ENCODE peak calls at places on chromosomes 3 and 15, in six cellular contexts. One of them, this sample, is unnamed.

GRCh38 chr15:66145242-66146182 is 108.0 kb downstream of the MEGF11 start:
- DNase-seq in upper lobe of right lung: no peak
- DNase-seq in tibial artery: no peak
- DNase-seq in fibroblast of lung: peak; percentile 3
- DNase-seq in DND-41: no peak
- DNase-seq in testis: no peak
- DNase-seq in this sample: no peak

GRCh38 chr15:69126054-69126469 is 34.4 kb upstream of the GLCE start:
- DNase-seq in upper lobe of right lung: no peak
- DNase-seq in testis: no peak
- DNase-seq in DND-41: no peak
- DNase-seq in tibial artery: no peak
- DNase-seq in fibroblast of lung: peak; percentile 45
- DNase-seq in this sample: no peak

GRCh38 chr3:11803977-11804903 is 42.4 kb downstream of the TAMM41 start:
- DNase-seq in fibroblast of lung: peak; percentile 50
- DNase-seq in DND-41: peak; percentile 33
- DNase-seq in upper lobe of right lung: no peak
- DNase-seq in tibial artery: peak; percentile 24
- DNase-seq in testis: peak; percentile 64
- DNase-seq in this sample: no peak

GRCh38 chr3:66228707-66229106 is 7.9 kb downstream of the SLC25A26 start:
- DNase-seq in fibroblast of lung: no peak
- DNase-seq in testis: no peak
- DNase-seq in tibial artery: no peak
- DNase-seq in upper lobe of right lung: no peak
- DNase-seq in DND-41: no peak
- DNase-seq in this sample: no peak

GRCh38 chr3:32821686-32822296 is 4.0 kb downstream of the TRIM71 start:
- DNase-seq in DND-41: no peak
- DNase-seq in upper lobe of right lung: peak; percentile 73
- DNase-seq in tibial artery: no peak
- DNase-seq in testis: peak; percentile 14
- DNase-seq in fibroblast of lung: no peak
- DNase-seq in this sample: no peak

GRCh38 chr15:45630958-45631691 is 3.7 kb upstream of the SQOR start:
- DNase-seq in tibial artery: peak; percentile 53
- DNase-seq in fibroblast of lung: peak; percentile 93
- DNase-seq in DND-41: no peak
- DNase-seq in upper lobe of right lung: no peak
- DNase-seq in testis: no peak
- DNase-seq in this sample: no peak

GRCh38 chr15:94856267-94856854 is 625.0 kb downstream of the MCTP2 start:
- DNase-seq in DND-41: no peak
- DNase-seq in tibial artery: no peak
- DNase-seq in testis: no peak
- DNase-seq in fibroblast of lung: no peak
- DNase-seq in upper lobe of right lung: no peak
- DNase-seq in this sample: no peak

GRCh38 chr15:98124576-98124975 is 164.1 kb downstream of the ARRDC4 start:
- DNase-seq in DND-41: no peak
- DNase-seq in fibroblast of lung: peak; percentile 2
- DNase-seq in upper lobe of right lung: no peak
- DNase-seq in tibial artery: no peak
- DNase-seq in testis: no peak
- DNase-seq in this sample: no peak

GRCh38 chr3:194906229-194906629 is 220.5 kb downstream of the FAM43A start:
- DNase-seq in DND-41: no peak
- DNase-seq in testis: no peak
- DNase-seq in upper lobe of right lung: no peak
- DNase-seq in tibial artery: no peak
- DNase-seq in fibroblast of lung: peak; percentile 67
- DNase-seq in this sample: no peak

GRCh38 chr3:168989396-168989795 is 674.1 kb downstream of the MECOM start:
- DNase-seq in fibroblast of lung: peak; percentile 40
- DNase-seq in testis: no peak
- DNase-seq in DND-41: no peak
- DNase-seq in tibial artery: no peak
- DNase-seq in upper lobe of right lung: no peak
- DNase-seq in this sample: no peak

GRCh38 chr3:123096701-123097100 is 29.9 kb downstream of the PDIA5 start:
- DNase-seq in upper lobe of right lung: no peak
- DNase-seq in fibroblast of lung: peak; percentile 51
- DNase-seq in DND-41: no peak
- DNase-seq in testis: peak; percentile 57
- DNase-seq in tibial artery: no peak
- DNase-seq in this sample: no peak

GRCh38 chr3:173690542-173690941 is 293.0 kb downstream of the NLGN1 start:
- DNase-seq in upper lobe of right lung: no peak
- DNase-seq in testis: no peak
- DNase-seq in tibial artery: no peak
- DNase-seq in fibroblast of lung: peak; percentile 77
- DNase-seq in DND-41: no peak
- DNase-seq in this sample: no peak

GRCh38 chr3:37910666-37911400 is 49.2 kb downstream of the CTDSPL start:
- DNase-seq in upper lobe of right lung: no peak
- DNase-seq in fibroblast of lung: no peak
- DNase-seq in testis: no peak
- DNase-seq in DND-41: no peak
- DNase-seq in tibial artery: no peak
- DNase-seq in this sample: no peak

GRCh38 chr3:46690798-46691197 is 2.7 kb downstream of the ALS2CL start:
- DNase-seq in fibroblast of lung: no peak
- DNase-seq in testis: no peak
- DNase-seq in tibial artery: no peak
- DNase-seq in upper lobe of right lung: peak; percentile 83
- DNase-seq in DND-41: no peak
- DNase-seq in this sample: no peak

GRCh38 chr15:35306361-35306981 is 221.4 kb upstream of the NANOGP8 start:
- DNase-seq in upper lobe of right lung: no peak
- DNase-seq in testis: no peak
- DNase-seq in tibial artery: no peak
- DNase-seq in fibroblast of lung: peak; percentile 91
- DNase-seq in DND-41: no peak
- DNase-seq in this sample: no peak

GRCh38 chr3:178538065-178538464 is 1.8 kb downstream of the KCNMB2 start:
- DNase-seq in DND-41: no peak
- DNase-seq in upper lobe of right lung: no peak
- DNase-seq in tibial artery: no peak
- DNase-seq in testis: no peak
- DNase-seq in fibroblast of lung: no peak
- DNase-seq in this sample: no peak

GRCh38 chr3:82940124-82940523 is 1178.7 kb upstream of the GBE1 start:
- DNase-seq in DND-41: no peak
- DNase-seq in upper lobe of right lung: peak; percentile 46
- DNase-seq in tibial artery: no peak
- DNase-seq in fibroblast of lung: no peak
- DNase-seq in testis: no peak
- DNase-seq in this sample: no peak

GRCh38 chr3:152718810-152719209 is 116.1 kb upstream of the P2RY1 start:
- DNase-seq in fibroblast of lung: no peak
- DNase-seq in DND-41: no peak
- DNase-seq in testis: no peak
- DNase-seq in upper lobe of right lung: no peak
- DNase-seq in tibial artery: no peak
- DNase-seq in this sample: no peak

GRCh38 chr3:122973893-122974615 is 53.5 kb downstream of the SEMA5B start:
- DNase-seq in tibial artery: no peak
- DNase-seq in upper lobe of right lung: no peak
- DNase-seq in fibroblast of lung: peak; percentile 22
- DNase-seq in testis: no peak
- DNase-seq in DND-41: no peak
- DNase-seq in this sample: no peak

GRCh38 chr15:63365004-63365555 is 16.6 kb downstream of the CA12 start:
- DNase-seq in tibial artery: no peak
- DNase-seq in fibroblast of lung: no peak
- DNase-seq in testis: no peak
- DNase-seq in upper lobe of right lung: no peak
- DNase-seq in DND-41: no peak
- DNase-seq in this sample: no peak

GRCh38 chr3:72618739-72619138 is 229.5 kb downstream of the SHQ1 start:
- DNase-seq in testis: no peak
- DNase-seq in upper lobe of right lung: no peak
- DNase-seq in fibroblast of lung: no peak
- DNase-seq in DND-41: no peak
- DNase-seq in tibial artery: no peak
- DNase-seq in this sample: no peak

GRCh38 chr3:128385080-128385832 is 81.4 kb downstream of the DNAJB8 start:
- DNase-seq in fibroblast of lung: peak; percentile 60
- DNase-seq in tibial artery: peak; percentile 72
- DNase-seq in DND-41: no peak
- DNase-seq in upper lobe of right lung: peak; percentile 77
- DNase-seq in testis: peak; percentile 68
- DNase-seq in this sample: peak; percentile 43

GRCh38 chr3:1196997-1197396 is 104.2 kb downstream of the CNTN6 start:
- DNase-seq in testis: no peak
- DNase-seq in DND-41: no peak
- DNase-seq in upper lobe of right lung: no peak
- DNase-seq in tibial artery: no peak
- DNase-seq in fibroblast of lung: no peak
- DNase-seq in this sample: no peak

GRCh38 chr3:23835087-23835486 is 29.3 kb downstream of the UBE2E1 start:
- DNase-seq in testis: no peak
- DNase-seq in tibial artery: no peak
- DNase-seq in DND-41: no peak
- DNase-seq in upper lobe of right lung: no peak
- DNase-seq in fibroblast of lung: no peak
- DNase-seq in this sample: no peak

DNA sequence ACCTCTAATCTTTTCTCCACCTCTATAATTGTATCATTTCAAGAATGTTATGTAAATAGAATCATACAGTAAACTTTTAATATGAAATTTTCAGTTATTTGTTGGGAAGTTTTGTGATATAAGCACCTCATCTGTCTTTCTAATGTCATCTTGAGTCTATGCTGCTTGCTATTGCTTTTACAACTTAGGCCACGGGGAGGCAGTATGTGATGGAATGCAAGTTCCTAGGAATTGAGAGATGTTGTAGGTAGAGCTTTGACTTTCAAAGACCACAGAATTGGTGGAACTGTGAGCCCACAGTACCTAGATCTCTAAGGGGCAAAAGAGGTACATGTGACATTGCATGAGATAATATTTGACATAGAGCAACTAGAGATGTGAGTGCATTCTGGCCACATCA is 328.3 kb downstream of the MFSD1 start:
- DNase-seq in tibial artery: no peak
- DNase-seq in testis: peak; percentile 46
- DNase-seq in upper lobe of right lung: no peak
- DNase-seq in fibroblast of lung: peak; percentile 5
- DNase-seq in DND-41: peak; percentile 40
- DNase-seq in this sample: no peak
- TF ChIP-seq CTCF in tibial artery: no peak
- TF ChIP-seq CTCF in testis: no peak
- TF ChIP-seq CTCF in upper lobe of right lung: peak; percentile 26
- TF ChIP-seq CTCF in fibroblast of lung: peak; percentile 13
- TF ChIP-seq CTCF in DND-41: peak; percentile 53
- TF ChIP-seq CTCF in this sample: no peak

GRCh38 chr3:189744235-189744634 is 113.0 kb downstream of the TP63 start:
- DNase-seq in DND-41: no peak
- DNase-seq in upper lobe of right lung: no peak
- DNase-seq in fibroblast of lung: no peak
- DNase-seq in tibial artery: no peak
- DNase-seq in testis: no peak
- DNase-seq in this sample: no peak

GRCh38 chr3:189748046-189748445 is 116.9 kb downstream of the TP63 start:
- DNase-seq in upper lobe of right lung: no peak
- DNase-seq in fibroblast of lung: no peak
- DNase-seq in testis: no peak
- DNase-seq in DND-41: no peak
- DNase-seq in tibial artery: no peak
- DNase-seq in this sample: no peak

GRCh38 chr3:189745622-189746021 is 114.4 kb downstream of the TP63 start:
- DNase-seq in fibroblast of lung: no peak
- DNase-seq in upper lobe of right lung: no peak
- DNase-seq in testis: no peak
- DNase-seq in DND-41: no peak
- DNase-seq in tibial artery: no peak
- DNase-seq in this sample: no peak
- H3K9me3 ChIP-seq in fibroblast of lung: no peaks in the 10 kb centered on the region
- H3K9me3 ChIP-seq in upper lobe of right lung: no peaks in the 10 kb centered on the region
- H3K9me3 ChIP-seq in testis: no peaks in the 10 kb centered on the region
- H3K9me3 ChIP-seq in DND-41: peaks cover 6% of the 10 kb centered on the region
- H3K9me3 ChIP-seq in tibial artery: peaks cover 6% of the 10 kb centered on the region
- H3K9me3 ChIP-seq in this sample: peaks cover 5% of the 10 kb centered on the region

GRCh38 chr15:89494941-89495637 is 1.3 kb downstream of the RHCG start:
- DNase-seq in upper lobe of right lung: no peak
- DNase-seq in testis: peak; percentile 54
- DNase-seq in tibial artery: no peak
- DNase-seq in fibroblast of lung: no peak
- DNase-seq in DND-41: no peak
- DNase-seq in this sample: no peak

GRCh38 chr15:89494006-89494405 is 2.4 kb downstream of the RHCG start:
- DNase-seq in fibroblast of lung: no peak
- DNase-seq in testis: no peak
- DNase-seq in upper lobe of right lung: peak; percentile 29
- DNase-seq in DND-41: no peak
- DNase-seq in tibial artery: no peak
- DNase-seq in this sample: no peak

GRCh38 chr15:89490550-89491315 is 5.7 kb downstream of the RHCG start:
- DNase-seq in DND-41: no peak
- DNase-seq in testis: no peak
- DNase-seq in tibial artery: no peak
- DNase-seq in upper lobe of right lung: no peak
- DNase-seq in fibroblast of lung: no peak
- DNase-seq in this sample: no peak

GRCh38 chr15:89492111-89492641 is 4.2 kb downstream of the RHCG start:
- DNase-seq in tibial artery: no peak
- DNase-seq in upper lobe of right lung: no peak
- DNase-seq in testis: no peak
- DNase-seq in DND-41: peak; percentile 27
- DNase-seq in fibroblast of lung: no peak
- DNase-seq in this sample: no peak

GRCh38 chr15:89492934-89493631 is 3.3 kb downstream of the RHCG start:
- DNase-seq in testis: no peak
- DNase-seq in fibroblast of lung: no peak
- DNase-seq in tibial artery: no peak
- DNase-seq in upper lobe of right lung: no peak
- DNase-seq in DND-41: no peak
- DNase-seq in this sample: no peak
- TF ChIP-seq CTCF in testis: no peak
- TF ChIP-seq CTCF in fibroblast of lung: no peak
- TF ChIP-seq CTCF in tibial artery: no peak
- TF ChIP-seq CTCF in upper lobe of right lung: no peak
- TF ChIP-seq CTCF in DND-41: no peak
- TF ChIP-seq CTCF in this sample: no peak

GRCh38 chr15:25207369-25207768 is 231.5 kb downstream of the UBE3A start:
- DNase-seq in DND-41: no peak
- DNase-seq in upper lobe of right lung: no peak
- DNase-seq in tibial artery: no peak
- DNase-seq in testis: no peak
- DNase-seq in fibroblast of lung: no peak
- DNase-seq in this sample: no peak

DNA sequence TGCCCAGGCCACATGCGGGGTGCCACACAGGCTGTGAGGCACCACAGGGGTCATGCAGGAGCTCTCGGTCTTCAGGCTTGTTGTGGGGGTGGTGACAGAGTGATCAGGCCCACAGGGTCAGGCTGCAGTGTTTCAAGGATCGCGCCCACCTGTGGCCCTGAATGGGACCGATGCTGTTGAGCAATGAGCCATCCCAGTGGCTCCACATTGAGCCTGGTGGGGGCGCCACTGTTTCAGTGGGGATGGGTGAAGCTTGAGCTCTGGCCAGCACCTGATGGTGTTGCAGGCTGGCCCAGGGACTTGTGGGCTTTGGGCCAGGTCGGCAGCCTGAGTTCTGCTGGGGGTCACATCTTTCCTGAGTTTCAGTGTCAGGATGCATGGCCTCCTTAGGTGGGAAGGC is 230.1 kb downstream of the UBE3A start:
- DNase-seq in upper lobe of right lung: no peak
- DNase-seq in fibroblast of lung: no peak
- DNase-seq in tibial artery: no peak
- DNase-seq in testis: no peak
- DNase-seq in DND-41: no peak
- DNase-seq in this sample: no peak
- H3K9me3 ChIP-seq in upper lobe of right lung: no peaks in the 10 kb centered on the region
- H3K9me3 ChIP-seq in fibroblast of lung: no peaks in the 10 kb centered on the region
- H3K9me3 ChIP-seq in tibial artery: peaks cover 37% of the 10 kb centered on the region
- H3K9me3 ChIP-seq in testis: no peaks in the 10 kb centered on the region
- H3K9me3 ChIP-seq in DND-41: peaks cover 44% of the 10 kb centered on the region
- H3K9me3 ChIP-seq in this sample: no peaks in the 10 kb centered on the region